ENCODE peak calls at places on chromosomes 11 and 22, in ten cellular contexts. Q, L, F, I, E, G, O, R, K and P are unnamed samples.

GRCh38 chr11:27075655-27076054 is 35.0 kb downstream of the BBOX1 start:
- DNase-seq in K (no peak), I (no peak), F (no peak), L (no peak), Q (no peak), R (no peak), G (no peak), E (no peak), O (no peak), P (no peak)

GRCh38 chr11:95364324-95365295 is 133.6 kb upstream of the SESN3 start:
- DNase-seq in Q (no peak), K (no peak), F (no peak), E (no peak), L (no peak), O (no peak), I (peak), R (peak), G (no peak), P (no peak)

GRCh38 chr11:74453373-74453975 is 13.9 kb downstream of the KCNE3 start:
- DNase-seq in G (peak), O (peak), R (peak), L (peak), I (peak), Q (peak), K (peak), E (peak), F (peak), P (no peak)

GRCh38 chr22:18994780-18995711 is 59.0 kb upstream of the PRODH start:
- DNase-seq in R (no peak), E (no peak), G (no peak), Q (no peak), O (no peak), I (peak), F (no peak), K (no peak), L (no peak), P (no peak)

GRCh38 chr11:47393163-47394049 is 15.0 kb upstream of the SLC39A13 start:
- DNase-seq in F (peak), G (no peak), Q (no peak), O (peak), K (no peak), I (no peak), R (no peak), E (peak), L (no peak), P (no peak)

GRCh38 chr22:50674606-50675552 is 2.3 kb downstream of the SHANK3 start:
- DNase-seq in O (peak), Q (peak), G (no peak), K (no peak), R (peak), F (no peak), E (no peak), I (peak), L (no peak), P (peak)

GRCh38 chr11:114209343-114209742 is 86.9 kb upstream of the NNMT start:
- DNase-seq in K (no peak), G (no peak), O (no peak), R (no peak), F (no peak), L (no peak), I (no peak), E (no peak), Q (no peak), P (no peak)

GRCh38 chr22:41857160-41857859 is 24.4 kb downstream of the SREBF2 start:
- DNase-seq in I (peak), F (no peak), K (no peak), O (no peak), E (no peak), L (no peak), R (peak), Q (peak), G (peak), P (no peak)

GRCh38 chr22:26927841-26928240 is 270.5 kb downstream of the MIAT start:
- DNase-seq in O (no peak), F (no peak), I (no peak), E (no peak), K (no peak), L (no peak), G (no peak), Q (no peak), R (no peak), P (no peak)

GRCh38 chr11:58059011-58059358 is 28.2 kb downstream of the OR6Q1 start:
- DNase-seq in I (peak), L (no peak), Q (no peak), R (peak), G (no peak), K (no peak), O (no peak), F (no peak), E (no peak), P (no peak)

GRCh38 chr11:1933416-1934325 is 13.5 kb upstream of the MRPL23 start:
- DNase-seq in Q (no peak), E (no peak), F (no peak), G (no peak), K (no peak), I (no peak), L (no peak), R (no peak), O (peak), P (no peak)

GRCh38 chr22:37842015-37842793 is 1.9 kb downstream of the ANKRD54 start:
- DNase-seq in R (no peak), Q (no peak), K (no peak), O (no peak), F (no peak), G (no peak), I (no peak), E (no peak), L (no peak), P (no peak)

GRCh38 chr22:24142241-24142640 is 39.0 kb upstream of the SUSD2 start:
- DNase-seq in F (no peak), R (no peak), Q (no peak), K (no peak), G (no peak), L (no peak), E (no peak), O (no peak), I (no peak), P (no peak)

GRCh38 chr22:37052386-37053309 is 1.1 kb downstream of the KCTD17 start:
- DNase-seq in F (peak), K (no peak), R (no peak), G (no peak), E (no peak), I (no peak), O (no peak), Q (no peak), L (peak), P (no peak)

GRCh38 chr22:20773793-20774212 is at the start of gene SERPIND1:
- DNase-seq in R (no peak), G (no peak), I (no peak), L (no peak), K (no peak), E (no peak), F (no peak), Q (no peak), O (no peak), P (no peak)

GRCh38 chr11:15159085-15159484 is 44.4 kb downstream of the INSC start:
- DNase-seq in Q (no peak), G (no peak), L (no peak), E (no peak), O (no peak), F (no peak), K (no peak), R (peak), I (peak), P (no peak)

GRCh38 chr22:30947821-30948454 is 20.6 kb downstream of the MORC2 start:
- DNase-seq in R (peak), O (no peak), Q (no peak), E (no peak), I (no peak), K (peak), F (no peak), G (no peak), L (no peak), P (no peak)

GRCh38 chr11:1303973-1304372 is 5.5 kb downstream of the TOLLIP start:
- DNase-seq in F (peak), L (no peak), I (no peak), O (no peak), E (no peak), K (no peak), G (no peak), R (no peak), Q (peak), P (no peak)

GRCh38 chr11:58577441-58578135 is 1.3 kb upstream of the ZFP91 start:
- DNase-seq in R (no peak), G (peak), E (peak), F (peak), O (no peak), Q (peak), K (peak), L (peak), I (no peak), P (no peak)

GRCh38 chr11:58513747-58514367 is 6.0 kb upstream of the OR5B21 start:
- DNase-seq in L (no peak), I (peak), G (no peak), F (no peak), K (peak), O (no peak), Q (peak), E (no peak), R (peak), P (no peak)

GRCh38 chr22:45462034-45462655 is 40.5 kb upstream of the FBLN1 start:
- DNase-seq in O (no peak), L (no peak), G (no peak), E (no peak), F (no peak), R (no peak), I (no peak), K (no peak), Q (no peak), P (no peak)